ENCODE peak calls at places on chromosome 4, in seven cellular contexts. One of them, this sample, is unnamed.

GRCh38 chr4:138162259-138162658 is 79.9 kb downstream of the SLC7A11 start:
- DNase-seq in suprapubic skin: no peak
- DNase-seq in breast epithelium: no peak
- DNase-seq in esophagus squamous epithelium: no peak
- DNase-seq in endothelial cell: no peak
- DNase-seq in sigmoid colon: no peak
- DNase-seq in tibial nerve: no peak
- DNase-seq in this sample: no peak

GRCh38 chr4:743463-744211 is 38.0 kb downstream of the PCGF3 start:
- DNase-seq in suprapubic skin: no peak
- DNase-seq in breast epithelium: no peak
- DNase-seq in esophagus squamous epithelium: no peak
- DNase-seq in endothelial cell: no peak
- DNase-seq in sigmoid colon: no peak
- DNase-seq in tibial nerve: no peak
- DNase-seq in this sample: peak

GRCh38 chr4:2862528-2862927 is 18.9 kb downstream of the ADD1 start:
- DNase-seq in suprapubic skin: no peak
- DNase-seq in breast epithelium: no peak
- DNase-seq in esophagus squamous epithelium: no peak
- DNase-seq in endothelial cell: no peak
- DNase-seq in sigmoid colon: no peak
- DNase-seq in tibial nerve: no peak
- DNase-seq in this sample: no peak

GRCh38 chr4:54330896-54331295 is 101.8 kb downstream of the PDGFRA start:
- DNase-seq in suprapubic skin: no peak
- DNase-seq in breast epithelium: no peak
- DNase-seq in esophagus squamous epithelium: no peak
- DNase-seq in endothelial cell: no peak
- DNase-seq in sigmoid colon: no peak
- DNase-seq in tibial nerve: no peak
- DNase-seq in this sample: no peak

GRCh38 chr4:173917255-173917960 is 366.1 kb downstream of the FBXO8 start:
- DNase-seq in suprapubic skin: no peak
- DNase-seq in breast epithelium: no peak
- DNase-seq in esophagus squamous epithelium: no peak
- DNase-seq in endothelial cell: no peak
- DNase-seq in sigmoid colon: no peak
- DNase-seq in tibial nerve: no peak
- DNase-seq in this sample: no peak

GRCh38 chr4:76702440-76703122 is 195.4 kb downstream of the SOWAHB start:
- DNase-seq in suprapubic skin: no peak
- DNase-seq in breast epithelium: no peak
- DNase-seq in esophagus squamous epithelium: no peak
- DNase-seq in endothelial cell: no peak
- DNase-seq in sigmoid colon: no peak
- DNase-seq in tibial nerve: no peak
- DNase-seq in this sample: no peak

GRCh38 chr4:121861427-121861826 is 8.8 kb downstream of the BBS7 start:
- DNase-seq in suprapubic skin: no peak
- DNase-seq in breast epithelium: no peak
- DNase-seq in esophagus squamous epithelium: no peak
- DNase-seq in endothelial cell: no peak
- DNase-seq in sigmoid colon: no peak
- DNase-seq in tibial nerve: no peak
- DNase-seq in this sample: no peak

GRCh38 chr4:7287274-7287917 is 95.1 kb downstream of the SORCS2 start:
- DNase-seq in suprapubic skin: no peak
- DNase-seq in breast epithelium: no peak
- DNase-seq in esophagus squamous epithelium: no peak
- DNase-seq in endothelial cell: no peak
- DNase-seq in sigmoid colon: no peak
- DNase-seq in tibial nerve: no peak
- DNase-seq in this sample: no peak

GRCh38 chr4:90121961-90122748 is 5.0 kb upstream of the CCSER1 start:
- DNase-seq in suprapubic skin: no peak
- DNase-seq in breast epithelium: no peak
- DNase-seq in esophagus squamous epithelium: no peak
- DNase-seq in endothelial cell: no peak
- DNase-seq in sigmoid colon: no peak
- DNase-seq in tibial nerve: no peak
- DNase-seq in this sample: no peak

GRCh38 chr4:54439831-54440243 is 210.7 kb downstream of the PDGFRA start:
- DNase-seq in suprapubic skin: no peak
- DNase-seq in breast epithelium: peak
- DNase-seq in esophagus squamous epithelium: no peak
- DNase-seq in endothelial cell: no peak
- DNase-seq in sigmoid colon: peak
- DNase-seq in tibial nerve: peak
- DNase-seq in this sample: no peak

GRCh38 chr4:109164011-109164410 is 138.4 kb downstream of the COL25A1 start:
- DNase-seq in suprapubic skin: no peak
- DNase-seq in breast epithelium: no peak
- DNase-seq in esophagus squamous epithelium: no peak
- DNase-seq in endothelial cell: peak
- DNase-seq in sigmoid colon: no peak
- DNase-seq in tibial nerve: no peak
- DNase-seq in this sample: no peak

GRCh38 chr4:110518889-110519490 is 43.0 kb downstream of the ENPEP start:
- DNase-seq in suprapubic skin: no peak
- DNase-seq in breast epithelium: no peak
- DNase-seq in esophagus squamous epithelium: no peak
- DNase-seq in endothelial cell: peak
- DNase-seq in sigmoid colon: no peak
- DNase-seq in tibial nerve: peak
- DNase-seq in this sample: no peak

GRCh38 chr4:177367336-177367735 is 57.7 kb downstream of the NEIL3 start:
- DNase-seq in suprapubic skin: no peak
- DNase-seq in breast epithelium: no peak
- DNase-seq in esophagus squamous epithelium: no peak
- DNase-seq in endothelial cell: peak
- DNase-seq in sigmoid colon: no peak
- DNase-seq in tibial nerve: no peak
- DNase-seq in this sample: no peak

GRCh38 chr4:73844806-73845205 is 8.3 kb upstream of the PF4V1 start:
- DNase-seq in suprapubic skin: no peak
- DNase-seq in breast epithelium: no peak
- DNase-seq in esophagus squamous epithelium: no peak
- DNase-seq in endothelial cell: no peak
- DNase-seq in sigmoid colon: no peak
- DNase-seq in tibial nerve: no peak
- DNase-seq in this sample: no peak

GRCh38 chr4:96646146-96646545 is 806.3 kb downstream of the PDHA2 start:
- DNase-seq in suprapubic skin: no peak
- DNase-seq in breast epithelium: no peak
- DNase-seq in esophagus squamous epithelium: no peak
- DNase-seq in endothelial cell: no peak
- DNase-seq in sigmoid colon: no peak
- DNase-seq in tibial nerve: no peak
- DNase-seq in this sample: no peak

GRCh38 chr4:788636-789297 is 37.2 kb downstream of the CPLX1 start:
- DNase-seq in suprapubic skin: no peak
- DNase-seq in breast epithelium: no peak
- DNase-seq in esophagus squamous epithelium: no peak
- DNase-seq in endothelial cell: no peak
- DNase-seq in sigmoid colon: peak
- DNase-seq in tibial nerve: no peak
- DNase-seq in this sample: peak

GRCh38 chr4:15649914-15650545 is 5.1 kb downstream of the FBXL5 start:
- DNase-seq in suprapubic skin: no peak
- DNase-seq in breast epithelium: no peak
- DNase-seq in esophagus squamous epithelium: no peak
- DNase-seq in endothelial cell: peak
- DNase-seq in sigmoid colon: no peak
- DNase-seq in tibial nerve: peak
- DNase-seq in this sample: no peak

GRCh38 chr4:184680698-184681097 is 31.2 kb downstream of the PRIMPOL start:
- DNase-seq in suprapubic skin: no peak
- DNase-seq in breast epithelium: no peak
- DNase-seq in esophagus squamous epithelium: no peak
- DNase-seq in endothelial cell: no peak
- DNase-seq in sigmoid colon: no peak
- DNase-seq in tibial nerve: no peak
- DNase-seq in this sample: no peak

GRCh38 chr4:94588900-94589693 is 137.4 kb downstream of the PDLIM5 start:
- DNase-seq in suprapubic skin: no peak
- DNase-seq in breast epithelium: no peak
- DNase-seq in esophagus squamous epithelium: no peak
- DNase-seq in endothelial cell: no peak
- DNase-seq in sigmoid colon: no peak
- DNase-seq in tibial nerve: no peak
- DNase-seq in this sample: no peak

GRCh38 chr4:122542411-122543236 is 78.2 kb downstream of the IL21 start:
- DNase-seq in suprapubic skin: no peak
- DNase-seq in breast epithelium: no peak
- DNase-seq in esophagus squamous epithelium: no peak
- DNase-seq in endothelial cell: no peak
- DNase-seq in sigmoid colon: no peak
- DNase-seq in tibial nerve: no peak
- DNase-seq in this sample: no peak

GRCh38 chr4:66294626-66295025 is 624.3 kb upstream of the EPHA5 start:
- DNase-seq in suprapubic skin: no peak
- DNase-seq in breast epithelium: no peak
- DNase-seq in esophagus squamous epithelium: no peak
- DNase-seq in endothelial cell: no peak
- DNase-seq in sigmoid colon: no peak
- DNase-seq in tibial nerve: no peak
- DNase-seq in this sample: no peak

GRCh38 chr4:81215219-81215892 is at the start of gene PRKG2:
- DNase-seq in suprapubic skin: peak
- DNase-seq in breast epithelium: no peak
- DNase-seq in esophagus squamous epithelium: no peak
- DNase-seq in endothelial cell: peak
- DNase-seq in sigmoid colon: no peak
- DNase-seq in tibial nerve: no peak
- DNase-seq in this sample: no peak

GRCh38 chr4:17494258-17494657 is 17.6 kb downstream of the QDPR start:
- DNase-seq in suprapubic skin: no peak
- DNase-seq in breast epithelium: no peak
- DNase-seq in esophagus squamous epithelium: no peak
- DNase-seq in endothelial cell: no peak
- DNase-seq in sigmoid colon: no peak
- DNase-seq in tibial nerve: no peak
- DNase-seq in this sample: no peak

GRCh38 chr4:94458682-94459081 is 6.9 kb downstream of the PDLIM5 start:
- DNase-seq in suprapubic skin: no peak
- DNase-seq in breast epithelium: no peak
- DNase-seq in esophagus squamous epithelium: no peak
- DNase-seq in endothelial cell: no peak
- DNase-seq in sigmoid colon: no peak
- DNase-seq in tibial nerve: no peak
- DNase-seq in this sample: no peak

GRCh38 chr4:24405356-24405755 is 179.0 kb downstream of the DHX15 start:
- DNase-seq in suprapubic skin: no peak
- DNase-seq in breast epithelium: no peak
- DNase-seq in esophagus squamous epithelium: no peak
- DNase-seq in endothelial cell: no peak
- DNase-seq in sigmoid colon: no peak
- DNase-seq in tibial nerve: no peak
- DNase-seq in this sample: no peak

GRCh38 chr4:146232131-146232722 is 17.9 kb downstream of the REELD1 start:
- DNase-seq in suprapubic skin: no peak
- DNase-seq in breast epithelium: no peak
- DNase-seq in esophagus squamous epithelium: no peak
- DNase-seq in endothelial cell: no peak
- DNase-seq in sigmoid colon: no peak
- DNase-seq in tibial nerve: no peak
- DNase-seq in this sample: no peak

GRCh38 chr4:121819216-121819980 is 4.3 kb downstream of the CCNA2 start:
- DNase-seq in suprapubic skin: no peak
- DNase-seq in breast epithelium: no peak
- DNase-seq in esophagus squamous epithelium: no peak
- DNase-seq in endothelial cell: no peak
- DNase-seq in sigmoid colon: no peak
- DNase-seq in tibial nerve: no peak
- DNase-seq in this sample: no peak

GRCh38 chr4:162499478-162499877 is 335.7 kb upstream of the FSTL5 start:
- DNase-seq in suprapubic skin: no peak
- DNase-seq in breast epithelium: no peak
- DNase-seq in esophagus squamous epithelium: no peak
- DNase-seq in endothelial cell: no peak
- DNase-seq in sigmoid colon: no peak
- DNase-seq in tibial nerve: no peak
- DNase-seq in this sample: no peak
- TF ChIP-seq CTCF in suprapubic skin: no peak
- TF ChIP-seq CTCF in breast epithelium: no peak
- TF ChIP-seq CTCF in esophagus squamous epithelium: no peak
- TF ChIP-seq CTCF in endothelial cell: peak
- TF ChIP-seq CTCF in sigmoid colon: no peak
- TF ChIP-seq CTCF in tibial nerve: peak
- TF ChIP-seq CTCF in this sample: peak

DNA sequence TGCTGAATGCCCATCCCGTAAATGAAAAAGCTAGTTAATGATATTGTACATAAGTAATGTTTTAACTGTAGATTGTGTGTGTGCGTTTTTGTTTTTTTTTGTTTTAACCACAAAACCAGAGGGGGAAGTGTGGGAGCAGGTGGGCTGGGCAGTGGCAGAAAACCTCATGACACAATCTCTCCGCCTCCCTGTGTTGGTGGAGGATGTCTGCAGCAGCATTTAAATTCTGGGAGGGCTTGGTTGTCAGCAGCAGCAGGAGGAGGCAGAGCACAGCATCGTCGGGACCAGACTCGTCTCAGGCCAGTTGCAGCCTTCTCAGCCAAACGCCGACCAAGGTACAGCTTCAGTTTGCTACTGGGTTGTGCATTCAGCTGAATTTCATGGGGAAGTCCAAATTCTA is at the start of gene SPP1:
- DNase-seq in suprapubic skin: no peak
- DNase-seq in breast epithelium: no peak
- DNase-seq in esophagus squamous epithelium: no peak
- DNase-seq in endothelial cell: peak
- DNase-seq in sigmoid colon: no peak
- DNase-seq in tibial nerve: no peak
- DNase-seq in this sample: no peak
- TF ChIP-seq CTCF in suprapubic skin: no peak
- TF ChIP-seq CTCF in breast epithelium: no peak
- TF ChIP-seq CTCF in esophagus squamous epithelium: no peak
- TF ChIP-seq CTCF in endothelial cell: no peak
- TF ChIP-seq CTCF in sigmoid colon: no peak
- TF ChIP-seq CTCF in tibial nerve: no peak
- TF ChIP-seq CTCF in this sample: no peak

DNA sequence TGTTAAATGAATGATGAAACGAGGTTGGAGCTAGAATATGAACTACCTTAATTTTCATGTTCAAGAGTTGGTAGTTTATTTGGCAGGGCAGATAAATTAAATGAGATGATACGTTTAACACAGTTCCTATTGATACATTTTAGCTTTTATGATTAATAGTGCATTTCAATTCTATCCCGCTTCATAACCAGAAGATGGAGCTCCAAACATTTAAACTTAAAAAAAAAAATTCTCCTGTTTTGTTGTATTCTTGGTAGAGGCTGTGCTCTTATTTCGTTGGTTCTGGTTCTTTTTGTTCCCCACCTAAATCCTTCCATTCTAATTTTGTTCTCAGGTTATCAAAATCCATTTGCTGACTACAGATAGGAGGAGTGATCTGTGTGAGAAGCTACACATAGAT is 71.8 kb upstream of the PTPN13 start:
- DNase-seq in suprapubic skin: no peak
- DNase-seq in breast epithelium: no peak
- DNase-seq in esophagus squamous epithelium: no peak
- DNase-seq in endothelial cell: no peak
- DNase-seq in sigmoid colon: no peak
- DNase-seq in tibial nerve: no peak
- DNase-seq in this sample: no peak
- TF ChIP-seq CTCF in suprapubic skin: no peak
- TF ChIP-seq CTCF in breast epithelium: no peak
- TF ChIP-seq CTCF in esophagus squamous epithelium: no peak
- TF ChIP-seq CTCF in endothelial cell: no peak
- TF ChIP-seq CTCF in sigmoid colon: no peak
- TF ChIP-seq CTCF in tibial nerve: no peak
- TF ChIP-seq CTCF in this sample: peak

GRCh38 chr4:37243061-37243460 is 1.5 kb upstream of the NWD2 start:
- DNase-seq in suprapubic skin: no peak
- DNase-seq in breast epithelium: no peak
- DNase-seq in esophagus squamous epithelium: no peak
- DNase-seq in endothelial cell: peak
- DNase-seq in sigmoid colon: no peak
- DNase-seq in tibial nerve: no peak
- DNase-seq in this sample: no peak
- TF ChIP-seq CTCF in suprapubic skin: no peak
- TF ChIP-seq CTCF in breast epithelium: no peak
- TF ChIP-seq CTCF in esophagus squamous epithelium: no peak
- TF ChIP-seq CTCF in endothelial cell: no peak
- TF ChIP-seq CTCF in sigmoid colon: no peak
- TF ChIP-seq CTCF in tibial nerve: no peak
- TF ChIP-seq CTCF in this sample: peak

This sample was measured in chondrocyte.